ENCODE peak calls at places on chromosome 2, in six cellular contexts. E, M, P, I, K and H are unnamed samples.

GRCh38 chr2:224754129-224754528 is 38.0 kb upstream of the CCDC195 start:
- DNase-seq in E (no peak), M (no peak), P (peak; percentile 57), I (peak; percentile 8), K (no peak), H (no peak)

GRCh38 chr2:50181212-50181611 is 850.7 kb downstream of the NRXN1 start:
- DNase-seq in E (no peak), M (no peak), P (no peak), I (no peak), K (no peak), H (no peak)

GRCh38 chr2:158191076-158191566 is 89.4 kb downstream of the UPP2 start:
- DNase-seq in E (no peak), M (no peak), P (no peak), I (peak; percentile 20), K (no peak), H (no peak)

GRCh38 chr2:86786001-86786536 is 4.6 kb downstream of the CD8A start:
- DNase-seq in E (no peak), M (no peak), P (no peak), I (no peak), K (no peak), H (no peak)

GRCh38 chr2:152622228-152622627 is 95.0 kb downstream of the PRPF40A start:
- DNase-seq in E (no peak), M (peak; percentile 62), P (no peak), I (no peak), K (no peak), H (no peak)

GRCh38 chr2:132475615-132476014 is 59.0 kb downstream of the GPR39 start:
- DNase-seq in E (no peak), M (no peak), P (no peak), I (no peak), K (no peak), H (no peak)

GRCh38 chr2:9707611-9708010 is 76.8 kb upstream of the YWHAQ start:
- DNase-seq in E (peak; percentile 32), M (no peak), P (no peak), I (no peak), K (no peak), H (no peak)

GRCh38 chr2:144215701-144216675 is 303.9 kb downstream of the ZEB2 start:
- DNase-seq in E (no peak), M (no peak), P (no peak), I (no peak), K (no peak), H (no peak)

GRCh38 chr2:151350579-151351195 is 6.7 kb upstream of the TNFAIP6 start:
- DNase-seq in E (no peak), M (peak; percentile 26), P (no peak), I (peak; percentile 54), K (no peak), H (no peak)

GRCh38 chr2:201171259-201171814 is 11.6 kb upstream of the CASP10 start:
- DNase-seq in E (no peak), M (no peak), P (no peak), I (no peak), K (no peak), H (no peak)

GRCh38 chr2:4673025-4673489 is 969.7 kb downstream of the DCDC2C start:
- DNase-seq in E (no peak), M (no peak), P (no peak), I (no peak), K (no peak), H (no peak)

GRCh38 chr2:152571035-152571766 is 146.1 kb downstream of the PRPF40A start:
- DNase-seq in E (no peak), M (no peak), P (peak; percentile 54), I (no peak), K (no peak), H (no peak)

GRCh38 chr2:58047373-58047674 is 718 bp downstream of the VRK2 start:
- DNase-seq in E (no peak), M (no peak), P (no peak), I (no peak), K (no peak), H (no peak)

GRCh38 chr2:23430263-23430662 is 45.3 kb downstream of the KLHL29 start:
- DNase-seq in E (no peak), M (no peak), P (peak; percentile 99), I (peak; percentile 73), K (peak; percentile 91), H (no peak)

GRCh38 chr2:69122271-69122670 is 109.3 kb downstream of the ANTXR1 start:
- DNase-seq in E (no peak), M (no peak), P (peak; percentile 84), I (peak; percentile 86), K (no peak), H (no peak)

GRCh38 chr2:204850576-204850975 is 305.3 kb downstream of the PARD3B start:
- DNase-seq in E (no peak), M (no peak), P (no peak), I (no peak), K (no peak), H (no peak)

GRCh38 chr2:46827274-46827930 is 88.2 kb downstream of the MCFD2 start:
- DNase-seq in E (no peak), M (no peak), P (peak; percentile 81), I (peak; percentile 77), K (no peak), H (no peak)

GRCh38 chr2:196486145-196486544 is 153.4 kb upstream of the CCDC150 start:
- DNase-seq in E (no peak), M (peak; percentile 20), P (no peak), I (peak; percentile 29), K (no peak), H (no peak)

GRCh38 chr2:232568161-232568560 is 17.7 kb downstream of the EIF4E2 start:
- DNase-seq in E (no peak), M (peak; percentile 57), P (peak; percentile 84), I (peak; percentile 76), K (no peak), H (no peak)

GRCh38 chr2:102509749-102510148 is 36.7 kb downstream of the SLC9A4 start:
- DNase-seq in E (no peak), M (no peak), P (peak; percentile 50), I (peak; percentile 17), K (no peak), H (no peak)

GRCh38 chr2:96097441-96097840 is 18.9 kb downstream of the ADRA2B start:
- DNase-seq in E (no peak), M (no peak), P (no peak), I (no peak), K (no peak), H (no peak)

GRCh38 chr2:224466315-224466714 is 64.4 kb upstream of the FAM124B start:
- DNase-seq in E (no peak), M (no peak), P (no peak), I (no peak), K (no peak), H (no peak)

GRCh38 chr2:16218651-16219050 is 278.3 kb downstream of the MYCN start:
- DNase-seq in E (peak; percentile 16), M (no peak), P (no peak), I (no peak), K (no peak), H (no peak)

GRCh38 chr2:53021285-53021684 is 746.3 kb upstream of the CHAC2 start:
- DNase-seq in E (no peak), M (no peak), P (peak; percentile 88), I (peak; percentile 30), K (peak; percentile 62), H (no peak)

GRCh38 chr2:138841459-138841858 is 61.3 kb upstream of the NXPH2 start:
- DNase-seq in E (no peak), M (no peak), P (no peak), I (no peak), K (no peak), H (no peak)

GRCh38 chr2:138842341-138842740 is 62.2 kb upstream of the NXPH2 start:
- DNase-seq in E (no peak), M (no peak), P (no peak), I (no peak), K (no peak), H (no peak)

GRCh38 chr2:138846216-138846821 is 66.1 kb upstream of the NXPH2 start:
- DNase-seq in E (no peak), M (no peak), P (peak; percentile 7), I (peak; percentile 2), K (no peak), H (no peak)
- TF ChIP-seq CTCF in E (peak; percentile 24), M (peak; percentile 71), P (peak; percentile 45), I (peak; percentile 71), K (peak; percentile 72), H (peak; percentile 77)

GRCh38 chr2:14479486-14479885 is 153.0 kb upstream of the LRATD1 start:
- DNase-seq in E (no peak), M (no peak), P (no peak), I (no peak), K (no peak), H (no peak)

GRCh38 chr2:14480120-14480519 is 152.4 kb upstream of the LRATD1 start:
- DNase-seq in E (no peak), M (no peak), P (no peak), I (no peak), K (no peak), H (no peak)

GRCh38 chr2:14475994-14476393 is 156.5 kb upstream of the LRATD1 start:
- DNase-seq in E (no peak), M (no peak), P (no peak), I (no peak), K (no peak), H (no peak)

GRCh38 chr2:14480906-14481305 is 151.6 kb upstream of the LRATD1 start:
- DNase-seq in E (no peak), M (no peak), P (no peak), I (no peak), K (no peak), H (no peak)
- TF ChIP-seq CTCF in E (no peak), M (no peak), P (no peak), I (no peak), K (no peak), H (peak; percentile 13)

DNA sequence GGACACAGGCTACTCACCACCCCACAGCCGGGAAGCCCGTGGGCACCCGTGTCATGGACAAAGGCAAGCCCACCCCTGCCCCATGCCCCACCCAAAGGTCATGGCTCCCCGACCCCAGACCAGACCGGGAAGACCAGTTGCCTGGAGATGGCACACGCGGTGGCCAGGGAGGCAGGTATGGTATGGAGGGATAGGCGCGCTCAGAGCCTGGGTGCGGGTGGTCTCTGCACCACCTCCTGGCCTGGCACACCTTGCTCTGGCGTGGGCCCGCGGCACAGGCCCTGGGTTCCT is 51.2 kb downstream of the BIN1 start:
- DNase-seq in E (no peak), M (no peak), P (no peak), I (no peak), K (no peak), H (no peak)
- TF ChIP-seq CTCF in E (no peak), M (no peak), P (no peak), I (no peak), K (no peak), H (no peak)

GRCh38 chr2:33707312-33707711 is 108.2 kb upstream of the FAM98A start:
- DNase-seq in E (no peak), M (no peak), P (no peak), I (no peak), K (no peak), H (no peak)
- TF ChIP-seq CTCF in E (no peak), M (no peak), P (no peak), I (no peak), K (no peak), H (no peak)

DNA sequence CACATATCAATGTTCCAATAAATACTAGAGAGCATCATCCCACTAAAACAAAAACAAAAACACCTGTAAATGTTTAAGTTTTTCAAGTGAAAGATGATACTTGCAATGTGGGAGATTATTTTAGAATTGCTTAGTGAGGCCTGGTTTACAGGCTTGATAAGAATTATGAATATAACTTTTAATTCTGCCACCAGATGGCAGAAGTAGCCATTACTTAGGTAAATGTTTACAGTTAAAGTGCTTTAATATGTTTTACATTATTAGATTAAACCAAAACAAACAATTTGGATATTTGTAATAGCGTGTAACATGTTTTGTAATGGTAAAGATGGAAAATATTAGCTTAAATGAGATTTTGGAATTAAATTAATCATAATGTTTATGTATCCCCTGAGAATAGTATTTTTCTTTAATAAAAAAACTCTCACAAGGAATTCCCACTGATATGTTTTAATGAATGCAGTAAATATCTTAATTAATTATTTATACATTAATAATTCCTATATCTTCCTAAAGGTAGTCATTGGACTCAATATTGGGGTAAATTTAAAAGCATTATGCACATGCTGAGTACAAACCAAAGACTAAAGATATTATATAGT is 522.0 kb downstream of the SPAG16 start:
- DNase-seq in E (no peak), M (no peak), P (peak; percentile 38), I (no peak), K (no peak), H (no peak)
- TF ChIP-seq CTCF in E (no peak), M (no peak), P (peak; percentile 48), I (no peak), K (peak; percentile 47), H (peak; percentile 29)